ENCODE peak calls at places on chromosomes 3 and 15, in nine cellular contexts. T, W, S, N, R, Z, U, H and J are unnamed samples.

GRCh38 chr3:95971573-95971972 is 842.8 kb upstream of the EPHA6 start:
- DNase-seq in T (peak; percentile 9), W (no peak), S (no peak), N (no peak), R (no peak), Z (no peak), U (no peak), H (no peak), J (peak; percentile 21)

GRCh38 chr3:133828576-133829309 is 23.1 kb downstream of the SRPRB start:
- DNase-seq in T (no peak), W (no peak), S (no peak), N (no peak), R (no peak), Z (no peak), U (no peak), H (peak; percentile 80), J (no peak)

GRCh38 chr3:114179575-114179974 is 723 bp upstream of the DRD3 start:
- DNase-seq in T (peak; percentile 55), W (peak; percentile 4), S (peak; percentile 71), N (peak; percentile 17), R (no peak), Z (peak; percentile 20), U (no peak), H (no peak), J (peak; percentile 24)

GRCh38 chr15:99719096-99719541 is 14.1 kb downstream of the LYSMD4 start:
- DNase-seq in T (peak; percentile 53), W (peak; percentile 71), S (peak; percentile 94), N (no peak), R (no peak), Z (peak; percentile 91), U (no peak), H (no peak), J (peak; percentile 90)

GRCh38 chr3:35383719-35384555 is 255.4 kb upstream of the ARPP21 start:
- DNase-seq in T (peak; percentile 72), W (no peak), S (peak; percentile 75), N (peak; percentile 39), R (no peak), Z (no peak), U (no peak), H (no peak), J (peak; percentile 72)

GRCh38 chr15:98794211-98794610 is 145.9 kb downstream of the IGF1R start:
- DNase-seq in T (no peak), W (no peak), S (no peak), N (no peak), R (no peak), Z (no peak), U (no peak), H (no peak), J (no peak)

GRCh38 chr3:39187372-39188155 is 4.8 kb downstream of the XIRP1 start:
- DNase-seq in T (no peak), W (no peak), S (no peak), N (no peak), R (peak; percentile 34), Z (no peak), U (no peak), H (no peak), J (no peak)

GRCh38 chr15:82079736-82080135 is 33.9 kb upstream of the MEX3B start:
- DNase-seq in T (no peak), W (no peak), S (peak; percentile 50), N (no peak), R (no peak), Z (no peak), U (no peak), H (no peak), J (no peak)

GRCh38 chr15:64095795-64096485 is at the start of gene SNX1:
- DNase-seq in T (peak; percentile 96), W (peak; percentile 70), S (peak; percentile 97), N (peak; percentile 95), R (peak; percentile 97), Z (peak; percentile 96), U (peak; percentile 98), H (peak; percentile 94), J (peak; percentile 95)
- TF ChIP-seq CTCF in T (no peak), W (no peak), S (no peak), N (no peak), R (peak; percentile 33), Z (no peak), U (peak; percentile 35), H (no peak), J (no peak)

GRCh38 chr15:72229947-72230196 is 1.1 kb downstream of the PKM start:
- DNase-seq in T (no peak), W (no peak), S (peak; percentile 11), N (no peak), R (no peak), Z (no peak), U (no peak), H (no peak), J (no peak)

GRCh38 chr15:72230197-72231065 is 559 bp downstream of the PKM start:
- DNase-seq in T (peak; percentile 94), W (peak; percentile 72), S (peak; percentile 92), N (peak; percentile 86), R (peak; percentile 92), Z (peak; percentile 88), U (peak; percentile 95), H (peak; percentile 82), J (peak; percentile 94)

GRCh38 chr15:72227720-72228119 is 3.3 kb downstream of the PKM start:
- DNase-seq in T (no peak), W (no peak), S (no peak), N (no peak), R (no peak), Z (peak; percentile 21), U (no peak), H (no peak), J (no peak)

GRCh38 chr15:72229076-72229946 is 1.7 kb downstream of the PKM start:
- DNase-seq in T (peak; percentile 57), W (no peak), S (peak; percentile 35), N (no peak), R (peak; percentile 53), Z (peak; percentile 75), U (no peak), H (no peak), J (no peak)

DNA sequence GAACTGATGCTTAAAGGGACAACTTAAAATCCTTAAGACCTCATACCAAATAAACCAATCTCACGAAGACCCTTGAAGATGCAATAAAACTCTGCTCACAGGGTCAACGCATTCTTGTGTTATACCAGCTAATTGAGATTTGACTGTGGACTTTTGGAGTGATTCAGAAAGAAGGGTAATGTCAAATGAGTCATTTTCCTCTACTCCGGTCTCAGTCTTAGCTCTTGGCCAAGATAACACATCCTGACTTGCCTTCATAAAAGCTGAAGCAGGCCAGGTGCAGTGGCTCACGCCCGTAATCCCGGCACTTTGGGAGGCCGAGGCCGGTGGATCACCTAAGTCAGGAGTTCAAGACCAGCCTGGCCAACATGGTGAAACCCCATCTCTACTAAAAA is 3.8 kb downstream of the PKM start:
- DNase-seq in T (peak; percentile 86), W (peak; percentile 73), S (peak; percentile 78), N (no peak), R (peak; percentile 65), Z (peak; percentile 82), U (no peak), H (no peak), J (peak; percentile 86)
- H3K4me3 ChIP-seq in T (peak overlapping the region; percentile 95), W (peak overlapping the region; percentile 97), S (peak overlapping the region; percentile 20), N (peak overlapping the region; percentile 84), R (no peak overlapping the region), Z (peak overlapping the region; percentile 91), U (peak overlapping the region; percentile 8), H (peak overlapping the region; percentile 5), J (peak overlapping the region; percentile 93)

GRCh38 chr3:146221276-146221675 is 29.6 kb downstream of the PLSCR4 start:
- DNase-seq in T (no peak), W (no peak), S (peak; percentile 47), N (no peak), R (no peak), Z (no peak), U (no peak), H (no peak), J (peak; percentile 25)

GRCh38 chr3:146223401-146224373 is 27.2 kb downstream of the PLSCR4 start:
- DNase-seq in T (no peak), W (no peak), S (peak; percentile 42), N (no peak), R (peak; percentile 60), Z (no peak), U (no peak), H (no peak), J (peak; percentile 19)

GRCh38 chr3:146227486-146227885 is 23.4 kb downstream of the PLSCR4 start:
- DNase-seq in T (no peak), W (no peak), S (no peak), N (no peak), R (no peak), Z (no peak), U (no peak), H (no peak), J (no peak)

GRCh38 chr3:146218880-146219866 is 31.7 kb downstream of the PLSCR4 start:
- DNase-seq in T (peak; percentile 68), W (no peak), S (peak; percentile 64), N (peak; percentile 13), R (peak; percentile 65), Z (peak; percentile 48), U (no peak), H (peak; percentile 14), J (peak; percentile 52)

DNA sequence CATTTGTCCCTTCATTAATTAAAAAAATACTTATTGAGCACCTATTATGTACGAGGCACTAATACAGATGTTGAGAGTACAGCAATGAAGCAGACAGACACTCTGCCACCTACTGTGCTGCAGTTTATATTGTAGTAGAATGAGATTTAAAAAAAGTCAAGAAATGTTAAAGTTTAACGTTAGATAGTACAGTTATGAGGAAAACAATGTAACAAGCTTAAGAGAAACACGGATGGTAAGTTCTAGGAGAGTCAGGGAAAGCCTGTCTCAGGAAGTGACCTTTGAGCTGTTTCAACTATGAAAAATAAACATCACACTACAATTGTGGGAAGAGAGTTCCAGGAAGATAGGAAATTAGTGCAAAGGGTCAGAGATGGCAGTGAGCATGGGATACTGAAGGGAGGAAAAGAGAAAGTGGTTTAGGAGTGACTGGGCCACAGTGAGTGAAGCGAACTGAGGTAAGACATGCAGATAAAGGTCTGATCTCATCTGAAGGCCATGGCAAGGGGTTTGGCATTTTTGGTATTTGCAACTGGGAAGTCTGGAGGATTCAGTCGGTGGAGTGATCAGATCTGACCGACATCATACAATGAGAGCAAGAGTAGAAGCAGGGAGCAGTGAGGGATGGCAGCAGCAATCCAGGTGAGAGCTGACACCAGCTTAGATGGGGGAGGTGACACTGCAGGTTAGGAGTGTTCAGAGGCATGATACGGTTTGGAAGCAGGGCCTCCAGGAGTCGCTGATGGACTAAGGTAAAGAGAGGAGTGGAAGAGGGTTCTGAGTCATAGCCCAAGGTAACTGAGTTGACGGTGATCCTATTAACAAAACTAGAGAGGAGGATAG is 28.5 kb downstream of the PLSCR4 start:
- DNase-seq in T (peak; percentile 64), W (no peak), S (peak; percentile 63), N (no peak), R (peak; percentile 53), Z (no peak), U (no peak), H (no peak), J (peak; percentile 33)
- TF ChIP-seq CTCF in T (no peak), W (no peak), S (peak; percentile 5), N (no peak), R (peak; percentile 14), Z (no peak), U (no peak), H (peak; percentile 12), J (no peak)

GRCh38 chr3:105315157-105315556 is 51.6 kb upstream of the ALCAM start:
- DNase-seq in T (no peak), W (no peak), S (no peak), N (no peak), R (no peak), Z (no peak), U (no peak), H (no peak), J (no peak)

GRCh38 chr3:105316307-105316706 is 50.4 kb upstream of the ALCAM start:
- DNase-seq in T (no peak), W (no peak), S (no peak), N (no peak), R (no peak), Z (no peak), U (no peak), H (no peak), J (no peak)

DNA sequence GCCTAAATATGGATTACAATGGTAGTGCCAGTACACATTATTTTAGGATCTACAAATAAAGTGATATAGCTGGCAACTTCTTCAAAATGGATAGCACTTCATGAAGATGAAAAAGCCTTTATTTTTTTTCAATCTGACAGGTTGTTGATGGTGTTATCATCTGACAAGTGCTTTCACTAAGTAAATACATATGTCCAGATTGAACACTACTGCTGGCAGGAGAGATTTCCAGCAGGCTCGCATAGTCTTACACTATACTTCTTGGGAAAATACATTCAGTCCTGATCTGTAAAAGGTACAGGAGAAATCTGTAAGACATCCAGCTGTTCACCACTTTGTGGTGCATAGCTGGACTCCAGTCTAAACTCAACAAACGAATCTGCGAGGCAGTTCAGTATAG is 50.9 kb upstream of the ALCAM start:
- DNase-seq in T (no peak), W (no peak), S (no peak), N (no peak), R (no peak), Z (no peak), U (no peak), H (no peak), J (no peak)
- H3K4me3 ChIP-seq in T (no peak overlapping the region), W (no peak overlapping the region), S (no peak overlapping the region), N (no peak overlapping the region), R (no peak overlapping the region), Z (no peak overlapping the region), U (no peak overlapping the region), H (no peak overlapping the region), J (no peak overlapping the region)